ENCODE peak calls at places on chromosomes 16 and 17, in six cellular contexts. One of them, this sample, is unnamed.

GRCh38 chr17:11935734-11936406 is 61.4 kb downstream of the ZNF18 start:
- DNase-seq in CD4-positive, alpha-beta T cell: no peak
- DNase-seq in IMR-90: peak; percentile 33
- DNase-seq in activated CD8-positive, alpha-beta T cell treated with anti-CD3 and anti-CD28 coated beads for 36 hours: peak; percentile 47
- DNase-seq in HFFc6: peak; percentile 28
- DNase-seq in cardiac fibroblast: peak; percentile 59
- DNase-seq in this sample: no peak

GRCh38 chr17:69715656-69716055 is 301.2 kb downstream of the MAP2K6 start:
- DNase-seq in cardiac fibroblast: no peak
- DNase-seq in activated CD8-positive, alpha-beta T cell treated with anti-CD3 and anti-CD28 coated beads for 36 hours: no peak
- DNase-seq in IMR-90: no peak
- DNase-seq in CD4-positive, alpha-beta T cell: no peak
- DNase-seq in HFFc6: no peak
- DNase-seq in this sample: no peak

GRCh38 chr16:9363520-9363919 is 272.1 kb downstream of the HAPSTR1 start:
- DNase-seq in HFFc6: no peak
- DNase-seq in activated CD8-positive, alpha-beta T cell treated with anti-CD3 and anti-CD28 coated beads for 36 hours: no peak
- DNase-seq in CD4-positive, alpha-beta T cell: no peak
- DNase-seq in IMR-90: no peak
- DNase-seq in cardiac fibroblast: no peak
- DNase-seq in this sample: no peak

GRCh38 chr16:69589434-69590269 is 23.9 kb downstream of the NFAT5 start:
- DNase-seq in CD4-positive, alpha-beta T cell: no peak
- DNase-seq in cardiac fibroblast: no peak
- DNase-seq in HFFc6: no peak
- DNase-seq in IMR-90: no peak
- DNase-seq in activated CD8-positive, alpha-beta T cell treated with anti-CD3 and anti-CD28 coated beads for 36 hours: peak; percentile 20
- DNase-seq in this sample: no peak

GRCh38 chr17:74843352-74843627 is 16.4 kb downstream of the GRIN2C start:
- DNase-seq in CD4-positive, alpha-beta T cell: no peak
- DNase-seq in activated CD8-positive, alpha-beta T cell treated with anti-CD3 and anti-CD28 coated beads for 36 hours: no peak
- DNase-seq in HFFc6: no peak
- DNase-seq in IMR-90: no peak
- DNase-seq in cardiac fibroblast: no peak
- DNase-seq in this sample: no peak

GRCh38 chr17:64213995-64214507 is 49.0 kb downstream of the TEX2 start:
- DNase-seq in cardiac fibroblast: no peak
- DNase-seq in CD4-positive, alpha-beta T cell: no peak
- DNase-seq in HFFc6: no peak
- DNase-seq in IMR-90: no peak
- DNase-seq in activated CD8-positive, alpha-beta T cell treated with anti-CD3 and anti-CD28 coated beads for 36 hours: no peak
- DNase-seq in this sample: no peak

GRCh38 chr17:83143817-83144231 is 64.4 kb downstream of the METRNL start:
- DNase-seq in CD4-positive, alpha-beta T cell: no peak
- DNase-seq in IMR-90: no peak
- DNase-seq in activated CD8-positive, alpha-beta T cell treated with anti-CD3 and anti-CD28 coated beads for 36 hours: no peak
- DNase-seq in cardiac fibroblast: no peak
- DNase-seq in HFFc6: no peak
- DNase-seq in this sample: no peak

GRCh38 chr17:42459256-42459982 is 741 bp downstream of the ATP6V0A1 start:
- DNase-seq in IMR-90: peak; percentile 69
- DNase-seq in activated CD8-positive, alpha-beta T cell treated with anti-CD3 and anti-CD28 coated beads for 36 hours: peak; percentile 64
- DNase-seq in cardiac fibroblast: peak; percentile 77
- DNase-seq in CD4-positive, alpha-beta T cell: no peak
- DNase-seq in HFFc6: peak; percentile 50
- DNase-seq in this sample: no peak

GRCh38 chr17:9150407-9151090 is 129.2 kb downstream of the NTN1 start:
- DNase-seq in HFFc6: no peak
- DNase-seq in CD4-positive, alpha-beta T cell: no peak
- DNase-seq in cardiac fibroblast: no peak
- DNase-seq in IMR-90: peak; percentile 1
- DNase-seq in activated CD8-positive, alpha-beta T cell treated with anti-CD3 and anti-CD28 coated beads for 36 hours: no peak
- DNase-seq in this sample: no peak

GRCh38 chr16:83956336-83957289 is 3.6 kb downstream of the OSGIN1 start:
- DNase-seq in CD4-positive, alpha-beta T cell: peak; percentile 53
- DNase-seq in cardiac fibroblast: peak; percentile 84
- DNase-seq in IMR-90: peak; percentile 72
- DNase-seq in activated CD8-positive, alpha-beta T cell treated with anti-CD3 and anti-CD28 coated beads for 36 hours: peak; percentile 88
- DNase-seq in HFFc6: peak; percentile 65
- DNase-seq in this sample: peak; percentile 87

GRCh38 chr17:32191306-32191705 is 49.0 kb downstream of the RHOT1 start:
- DNase-seq in cardiac fibroblast: peak; percentile 63
- DNase-seq in HFFc6: peak; percentile 52
- DNase-seq in IMR-90: peak; percentile 68
- DNase-seq in CD4-positive, alpha-beta T cell: no peak
- DNase-seq in activated CD8-positive, alpha-beta T cell treated with anti-CD3 and anti-CD28 coated beads for 36 hours: no peak
- DNase-seq in this sample: no peak

GRCh38 chr17:79844869-79845600 is 5.8 kb upstream of the CBX4 start:
- DNase-seq in HFFc6: no peak
- DNase-seq in cardiac fibroblast: peak; percentile 21
- DNase-seq in CD4-positive, alpha-beta T cell: no peak
- DNase-seq in IMR-90: no peak
- DNase-seq in activated CD8-positive, alpha-beta T cell treated with anti-CD3 and anti-CD28 coated beads for 36 hours: peak; percentile 57
- DNase-seq in this sample: peak; percentile 85

GRCh38 chr16:63169100-63169499 is 1132.9 kb upstream of the CDH8 start:
- DNase-seq in HFFc6: no peak
- DNase-seq in CD4-positive, alpha-beta T cell: no peak
- DNase-seq in IMR-90: no peak
- DNase-seq in cardiac fibroblast: no peak
- DNase-seq in activated CD8-positive, alpha-beta T cell treated with anti-CD3 and anti-CD28 coated beads for 36 hours: no peak
- DNase-seq in this sample: no peak

GRCh38 chr16:89936034-89936433 is 12.5 kb upstream of the DEF8 start:
- DNase-seq in CD4-positive, alpha-beta T cell: no peak
- DNase-seq in cardiac fibroblast: no peak
- DNase-seq in activated CD8-positive, alpha-beta T cell treated with anti-CD3 and anti-CD28 coated beads for 36 hours: no peak
- DNase-seq in HFFc6: no peak
- DNase-seq in IMR-90: no peak
- DNase-seq in this sample: no peak

GRCh38 chr17:73027130-73027741 is 65.3 kb downstream of the SLC39A11 start:
- DNase-seq in HFFc6: peak; percentile 47
- DNase-seq in IMR-90: peak; percentile 58
- DNase-seq in activated CD8-positive, alpha-beta T cell treated with anti-CD3 and anti-CD28 coated beads for 36 hours: no peak
- DNase-seq in CD4-positive, alpha-beta T cell: no peak
- DNase-seq in cardiac fibroblast: no peak
- DNase-seq in this sample: no peak

GRCh38 chr17:10117581-10118001 is 80.8 kb downstream of the GAS7 start:
- DNase-seq in activated CD8-positive, alpha-beta T cell treated with anti-CD3 and anti-CD28 coated beads for 36 hours: peak; percentile 14
- DNase-seq in CD4-positive, alpha-beta T cell: no peak
- DNase-seq in cardiac fibroblast: no peak
- DNase-seq in IMR-90: peak; percentile 26
- DNase-seq in HFFc6: no peak
- DNase-seq in this sample: peak; percentile 59

GRCh38 chr17:7445011-7445927 is at the start of gene CHRNB1:
- DNase-seq in IMR-90: peak; percentile 27
- DNase-seq in HFFc6: no peak
- DNase-seq in cardiac fibroblast: peak; percentile 45
- DNase-seq in activated CD8-positive, alpha-beta T cell treated with anti-CD3 and anti-CD28 coated beads for 36 hours: peak; percentile 66
- DNase-seq in CD4-positive, alpha-beta T cell: peak; percentile 34
- DNase-seq in this sample: peak; percentile 71

GRCh38 chr17:18949566-18949965 is 2.4 kb upstream of the SLC5A10 start:
- DNase-seq in HFFc6: no peak
- DNase-seq in activated CD8-positive, alpha-beta T cell treated with anti-CD3 and anti-CD28 coated beads for 36 hours: no peak
- DNase-seq in cardiac fibroblast: no peak
- DNase-seq in IMR-90: peak; percentile 17
- DNase-seq in CD4-positive, alpha-beta T cell: no peak
- DNase-seq in this sample: no peak

GRCh38 chr16:75053791-75054555 is 55.1 kb downstream of the ZNRF1 start:
- DNase-seq in HFFc6: no peak
- DNase-seq in CD4-positive, alpha-beta T cell: no peak
- DNase-seq in activated CD8-positive, alpha-beta T cell treated with anti-CD3 and anti-CD28 coated beads for 36 hours: no peak
- DNase-seq in cardiac fibroblast: no peak
- DNase-seq in IMR-90: no peak
- DNase-seq in this sample: no peak

GRCh38 chr16:51773051-51773450 is 622.0 kb upstream of the SALL1 start:
- DNase-seq in cardiac fibroblast: no peak
- DNase-seq in CD4-positive, alpha-beta T cell: no peak
- DNase-seq in IMR-90: no peak
- DNase-seq in HFFc6: no peak
- DNase-seq in activated CD8-positive, alpha-beta T cell treated with anti-CD3 and anti-CD28 coated beads for 36 hours: no peak
- DNase-seq in this sample: no peak

GRCh38 chr16:85633888-85634287 is 20.8 kb downstream of the GSE1 start:
- DNase-seq in cardiac fibroblast: no peak
- DNase-seq in HFFc6: no peak
- DNase-seq in CD4-positive, alpha-beta T cell: no peak
- DNase-seq in IMR-90: no peak
- DNase-seq in activated CD8-positive, alpha-beta T cell treated with anti-CD3 and anti-CD28 coated beads for 36 hours: no peak
- DNase-seq in this sample: no peak

GRCh38 chr17:33927732-33928133 is 327.4 kb upstream of the CCL2 start:
- DNase-seq in HFFc6: no peak
- DNase-seq in cardiac fibroblast: peak; percentile 0
- DNase-seq in IMR-90: peak; percentile 29
- DNase-seq in activated CD8-positive, alpha-beta T cell treated with anti-CD3 and anti-CD28 coated beads for 36 hours: no peak
- DNase-seq in CD4-positive, alpha-beta T cell: no peak
- DNase-seq in this sample: peak; percentile 23

GRCh38 chr16:86095131-86095752 is 196.3 kb downstream of the IRF8 start:
- DNase-seq in IMR-90: no peak
- DNase-seq in CD4-positive, alpha-beta T cell: no peak
- DNase-seq in HFFc6: no peak
- DNase-seq in activated CD8-positive, alpha-beta T cell treated with anti-CD3 and anti-CD28 coated beads for 36 hours: no peak
- DNase-seq in cardiac fibroblast: no peak
- DNase-seq in this sample: no peak

GRCh38 chr16:47276522-47276921 is 132.8 kb upstream of the NETO2 start:
- DNase-seq in HFFc6: no peak
- DNase-seq in activated CD8-positive, alpha-beta T cell treated with anti-CD3 and anti-CD28 coated beads for 36 hours: no peak
- DNase-seq in IMR-90: no peak
- DNase-seq in cardiac fibroblast: no peak
- DNase-seq in CD4-positive, alpha-beta T cell: no peak
- DNase-seq in this sample: no peak

GRCh38 chr16:89723279-89724250 is 2.2 kb downstream of the ZNF276 start:
- DNase-seq in HFFc6: no peak
- DNase-seq in IMR-90: peak; percentile 14
- DNase-seq in activated CD8-positive, alpha-beta T cell treated with anti-CD3 and anti-CD28 coated beads for 36 hours: peak; percentile 93
- DNase-seq in CD4-positive, alpha-beta T cell: peak; percentile 77
- DNase-seq in cardiac fibroblast: no peak
- DNase-seq in this sample: no peak

GRCh38 chr16:72072514-72073342 is 9.7 kb downstream of the HPR start:
- DNase-seq in CD4-positive, alpha-beta T cell: no peak
- DNase-seq in cardiac fibroblast: no peak
- DNase-seq in IMR-90: no peak
- DNase-seq in activated CD8-positive, alpha-beta T cell treated with anti-CD3 and anti-CD28 coated beads for 36 hours: no peak
- DNase-seq in HFFc6: no peak
- DNase-seq in this sample: no peak

GRCh38 chr16:81313731-81314602 is 795 bp upstream of the GAN start:
- DNase-seq in IMR-90: no peak
- DNase-seq in HFFc6: peak; percentile 31
- DNase-seq in activated CD8-positive, alpha-beta T cell treated with anti-CD3 and anti-CD28 coated beads for 36 hours: peak; percentile 19
- DNase-seq in CD4-positive, alpha-beta T cell: no peak
- DNase-seq in cardiac fibroblast: no peak
- DNase-seq in this sample: no peak

GRCh38 chr16:10228779-10229178 is 46.6 kb upstream of the GRIN2A start:
- DNase-seq in HFFc6: no peak
- DNase-seq in activated CD8-positive, alpha-beta T cell treated with anti-CD3 and anti-CD28 coated beads for 36 hours: no peak
- DNase-seq in cardiac fibroblast: no peak
- DNase-seq in IMR-90: no peak
- DNase-seq in CD4-positive, alpha-beta T cell: no peak
- DNase-seq in this sample: peak; percentile 39

GRCh38 chr16:30163538-30163937 is 19.9 kb upstream of the CORO1A start:
- DNase-seq in cardiac fibroblast: no peak
- DNase-seq in IMR-90: no peak
- DNase-seq in activated CD8-positive, alpha-beta T cell treated with anti-CD3 and anti-CD28 coated beads for 36 hours: no peak
- DNase-seq in CD4-positive, alpha-beta T cell: no peak
- DNase-seq in HFFc6: no peak
- DNase-seq in this sample: no peak

DNA sequence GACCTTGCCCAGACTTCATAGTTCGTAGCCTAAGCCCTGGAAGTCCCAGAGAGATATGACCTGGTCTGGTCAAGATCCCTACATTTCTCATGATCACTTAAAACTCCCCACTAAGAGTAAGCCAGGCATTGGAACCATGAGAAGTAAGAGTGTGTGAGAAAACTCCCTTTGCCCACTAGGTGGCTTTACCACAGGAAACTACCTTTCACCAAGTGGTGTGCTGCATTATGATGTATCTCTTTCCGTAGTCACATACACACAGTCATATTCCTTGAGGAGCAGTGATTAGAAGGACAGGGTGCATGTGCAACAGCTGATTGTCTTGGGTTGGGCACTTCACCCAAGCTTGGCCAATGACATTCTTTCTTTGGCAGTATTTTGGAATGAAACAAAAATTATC is 639.3 kb downstream of the KCNJ2 start:
- DNase-seq in activated CD8-positive, alpha-beta T cell treated with anti-CD3 and anti-CD28 coated beads for 36 hours: no peak
- DNase-seq in IMR-90: no peak
- DNase-seq in CD4-positive, alpha-beta T cell: no peak
- DNase-seq in HFFc6: no peak
- DNase-seq in cardiac fibroblast: peak; percentile 28
- DNase-seq in this sample: no peak
- TF ChIP-seq CTCF in activated CD8-positive, alpha-beta T cell treated with anti-CD3 and anti-CD28 coated beads for 36 hours: no peak
- TF ChIP-seq CTCF in IMR-90: peak; percentile 11
- TF ChIP-seq CTCF in CD4-positive, alpha-beta T cell: no peak
- TF ChIP-seq CTCF in HFFc6: peak; percentile 52
- TF ChIP-seq CTCF in cardiac fibroblast: peak; percentile 37
- TF ChIP-seq CTCF in this sample: no peak

DNA sequence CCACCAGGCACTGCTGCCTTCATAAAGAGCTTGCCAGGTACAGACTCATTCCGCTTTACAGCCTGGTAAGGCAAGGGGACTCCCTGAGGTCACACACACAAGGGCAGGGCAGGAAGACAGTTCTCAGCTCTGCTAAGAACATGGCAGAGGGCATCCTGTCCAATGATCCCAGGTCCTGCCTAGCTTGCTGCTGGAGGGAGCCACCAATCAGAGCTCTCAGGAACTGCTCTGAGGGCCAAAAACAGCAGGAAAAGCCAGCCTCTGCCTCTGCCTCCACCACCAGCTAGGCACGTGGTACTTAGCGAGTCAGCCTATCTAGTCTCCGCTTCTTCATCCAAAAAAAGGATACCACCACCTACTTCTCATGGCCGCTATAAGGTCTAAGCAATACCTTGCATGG is 66.1 kb downstream of the GTF3C1 start:
- DNase-seq in HFFc6: no peak
- DNase-seq in CD4-positive, alpha-beta T cell: no peak
- DNase-seq in activated CD8-positive, alpha-beta T cell treated with anti-CD3 and anti-CD28 coated beads for 36 hours: no peak
- DNase-seq in IMR-90: no peak
- DNase-seq in cardiac fibroblast: no peak
- DNase-seq in this sample: no peak
- TF ChIP-seq CTCF in HFFc6: no peak
- TF ChIP-seq CTCF in CD4-positive, alpha-beta T cell: no peak
- TF ChIP-seq CTCF in activated CD8-positive, alpha-beta T cell treated with anti-CD3 and anti-CD28 coated beads for 36 hours: no peak
- TF ChIP-seq CTCF in IMR-90: no peak
- TF ChIP-seq CTCF in cardiac fibroblast: no peak
- TF ChIP-seq CTCF in this sample: no peak

DNA sequence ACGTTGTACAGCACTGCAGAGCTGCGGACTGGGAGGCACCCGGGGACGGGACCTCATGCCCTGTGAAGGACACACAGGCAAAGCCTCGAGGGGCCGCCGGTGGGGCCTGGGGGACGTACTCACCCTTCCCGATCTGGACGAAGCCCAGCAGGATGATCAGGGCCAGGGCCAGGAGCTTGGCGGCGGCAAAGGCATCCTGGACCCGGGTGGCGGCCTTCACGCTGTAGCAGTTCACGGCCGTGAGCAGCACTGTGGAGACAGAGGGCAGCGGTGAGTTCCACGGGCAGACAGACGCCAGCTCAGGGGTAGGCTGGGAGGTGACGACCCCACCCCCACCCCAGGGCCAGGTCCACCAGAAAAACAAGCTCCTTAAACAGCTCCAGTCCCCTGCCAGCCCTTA is 17.7 kb downstream of the SLC7A5 start:
- DNase-seq in activated CD8-positive, alpha-beta T cell treated with anti-CD3 and anti-CD28 coated beads for 36 hours: no peak
- DNase-seq in IMR-90: no peak
- DNase-seq in cardiac fibroblast: no peak
- DNase-seq in CD4-positive, alpha-beta T cell: no peak
- DNase-seq in HFFc6: no peak
- DNase-seq in this sample: no peak
- TF ChIP-seq CTCF in activated CD8-positive, alpha-beta T cell treated with anti-CD3 and anti-CD28 coated beads for 36 hours: no peak
- TF ChIP-seq CTCF in IMR-90: no peak
- TF ChIP-seq CTCF in cardiac fibroblast: no peak
- TF ChIP-seq CTCF in CD4-positive, alpha-beta T cell: no peak
- TF ChIP-seq CTCF in HFFc6: peak; percentile 12
- TF ChIP-seq CTCF in this sample: no peak

GRCh38 chr17:44733753-44734152 is 25.0 kb upstream of the ADAM11 start:
- DNase-seq in CD4-positive, alpha-beta T cell: no peak
- DNase-seq in IMR-90: no peak
- DNase-seq in activated CD8-positive, alpha-beta T cell treated with anti-CD3 and anti-CD28 coated beads for 36 hours: no peak
- DNase-seq in HFFc6: no peak
- DNase-seq in cardiac fibroblast: peak; percentile 8
- DNase-seq in this sample: no peak
- TF ChIP-seq CTCF in CD4-positive, alpha-beta T cell: no peak
- TF ChIP-seq CTCF in IMR-90: peak; percentile 21
- TF ChIP-seq CTCF in activated CD8-positive, alpha-beta T cell treated with anti-CD3 and anti-CD28 coated beads for 36 hours: no peak
- TF ChIP-seq CTCF in HFFc6: peak; percentile 47
- TF ChIP-seq CTCF in cardiac fibroblast: peak; percentile 33
- TF ChIP-seq CTCF in this sample: peak; percentile 4